ENCODE peak calls at places on chromosomes 4 and X, in five cellular contexts. I, T, F, S and J are unnamed samples.

GRCh38 chr4:141643557-141643956 is 7.2 kb downstream of the IL15 start:
- DNase-seq in I (no peak), T (no peak), F (no peak), S (no peak), J (no peak)

GRCh38 chr4:71461422-71461821 is 122.6 kb downstream of the SLC4A4 start:
- DNase-seq in I (no peak), T (no peak), F (no peak), S (no peak), J (no peak)

GRCh38 chr4:115113382-115114106 is at the start of gene NDST4:
- DNase-seq in I (no peak), T (no peak), F (no peak), S (no peak), J (peak)

GRCh38 chr4:27009539-27009938 is 148.9 kb downstream of the STIM2 start:
- DNase-seq in I (no peak), T (peak), F (no peak), S (no peak), J (peak)

GRCh38 chrX:150062292-150063137 is 124.2 kb upstream of the EOLA2 start:
- DNase-seq in I (no peak), T (no peak), F (no peak), S (peak), J (peak)

GRCh38 chr4:169314906-169315305 is 44.1 kb upstream of the SH3RF1 start:
- DNase-seq in I (peak), T (no peak), F (peak), S (peak), J (peak)

GRCh38 chr4:55308071-55308470 is 38.0 kb upstream of the SRD5A3 start:
- DNase-seq in I (no peak), T (no peak), F (no peak), S (no peak), J (no peak)

GRCh38 chrX:11543249-11543648 is 122.5 kb downstream of the ARHGAP6 start:
- DNase-seq in I (no peak), T (no peak), F (no peak), S (no peak), J (no peak)

GRCh38 chr4:174926958-174927357 is 8.8 kb downstream of the ADAM29 start:
- DNase-seq in I (no peak), T (no peak), F (no peak), S (no peak), J (no peak)

GRCh38 chr4:1973218-1973617 is 35.6 kb downstream of the NELFA start:
- DNase-seq in I (no peak), T (no peak), F (peak), S (no peak), J (no peak)

GRCh38 chrX:43002526-43003203 is 224.7 kb upstream of the PPP1R2C start:
- DNase-seq in I (no peak), T (no peak), F (no peak), S (no peak), J (no peak)
- H3K27ac ChIP-seq in I (no peak), T (no peak), F (no peak), S (no peak), J (no peak)

GRCh38 chrX:49256268-49256995 is 8.1 kb downstream of the FOXP3 start:
- DNase-seq in I (no peak), T (no peak), F (no peak), S (no peak), J (no peak)

GRCh38 chrX:49257846-49258748 is 6.4 kb downstream of the FOXP3 start:
- DNase-seq in I (no peak), T (no peak), F (no peak), S (no peak), J (no peak)

GRCh38 chrX:49260221-49260985 is 4.1 kb downstream of the FOXP3 start:
- DNase-seq in I (no peak), T (no peak), F (no peak), S (no peak), J (no peak)

GRCh38 chrX:49258749-49259124 is 5.8 kb downstream of the FOXP3 start:
- DNase-seq in I (no peak), T (no peak), F (no peak), S (no peak), J (no peak)

DNA sequence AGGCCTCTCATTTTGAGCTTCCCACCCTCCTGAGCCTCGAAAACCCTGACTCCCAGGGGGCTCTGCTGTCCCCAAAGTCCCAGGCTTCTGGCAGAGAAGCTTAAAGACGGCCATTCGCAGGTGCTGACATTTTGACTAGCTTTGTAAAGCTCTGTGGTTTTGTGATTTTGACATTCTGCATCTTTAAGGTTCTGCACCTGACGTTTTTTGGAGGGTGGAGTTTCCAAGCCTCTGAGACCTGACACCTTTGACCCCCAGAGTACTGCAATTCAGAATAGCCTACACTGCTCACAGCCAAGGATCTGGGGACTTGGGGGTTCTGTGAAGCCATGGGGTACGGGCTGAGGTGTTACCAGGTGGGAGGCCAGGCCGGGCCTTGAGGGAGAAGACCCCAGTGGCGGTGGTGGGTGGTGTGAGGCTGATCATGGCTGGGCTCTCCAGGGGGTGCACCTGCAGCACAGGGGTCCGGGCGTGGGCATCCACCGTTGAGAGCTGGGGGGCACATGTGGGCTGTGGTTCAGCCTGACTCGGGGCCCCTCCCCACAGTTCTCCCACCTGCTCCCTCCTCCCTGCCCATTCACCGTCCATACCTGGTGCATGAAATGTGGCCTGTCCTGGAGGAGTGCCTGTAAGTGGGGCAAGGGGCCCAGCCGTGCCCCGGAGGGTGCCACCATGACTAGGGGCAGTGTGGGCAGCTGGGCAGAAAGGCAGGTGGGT is 7.3 kb downstream of the FOXP3 start:
- DNase-seq in I (no peak), T (no peak), F (no peak), S (no peak), J (no peak)
- TF ChIP-seq CTCF in I (no peak), T (no peak), F (no peak), S (no peak), J (no peak)

DNA sequence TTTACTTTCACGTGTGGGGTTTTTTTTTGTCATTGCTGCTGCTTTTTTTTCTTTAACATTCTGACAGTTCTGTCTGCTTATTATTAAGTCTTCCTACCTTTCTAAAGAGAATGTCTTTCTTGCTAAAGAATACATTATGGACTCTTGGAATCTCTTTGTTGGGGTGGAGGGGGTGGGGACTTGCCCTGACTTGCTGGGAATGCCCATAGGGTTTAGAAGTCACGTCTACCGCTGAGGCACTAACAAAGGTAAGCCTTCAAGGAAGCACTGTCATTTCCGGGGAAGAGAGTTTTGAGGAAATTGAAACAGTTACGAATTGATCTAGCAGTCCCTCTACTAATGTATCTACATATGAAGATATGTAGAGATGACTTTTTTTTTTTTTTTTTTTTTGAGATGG is 19.4 kb downstream of the CD99 start:
- DNase-seq in I (no peak), T (no peak), F (no peak), S (no peak), J (no peak)
- H3K27ac ChIP-seq in I (peak), T (peak), F (no peak), S (peak), J (peak)

GRCh38 chr4:152045781-152046571 is 285.2 kb upstream of the GATB start:
- DNase-seq in I (peak), T (no peak), F (no peak), S (peak), J (peak)
- TF ChIP-seq CTCF in I (peak), T (peak), F (no peak), S (peak), J (peak)